ENCODE peak calls at places on chromosomes 12 and 14, in six cellular contexts. Z is endothelial cell of umbilical vein, T is K562, P is HepG2, K is GM12878, R is A549. Y is an unnamed sample.
A peak's percentile ranks its signal among the peaks of the same experiment; 100 is the strongest.

GRCh38 chr12:26135010-26135420 is 10.2 kb upstream of the BHLHE41 start:
- DNase-seq in Z (no peak), T (no peak), P (no peak), K (no peak), R (no peak), Y (no peak)

GRCh38 chr14:67515386-67516079 is 17.6 kb upstream of the PLEKHH1 start:
- DNase-seq in Z (no peak), T (peak; percentile 23), P (no peak), K (no peak), R (no peak), Y (peak; percentile 37)

GRCh38 chr14:31950760-31951637 is 126.1 kb upstream of the ARHGAP5 start:
- DNase-seq in Z (no peak), T (peak; percentile 22), P (no peak), K (no peak), R (peak; percentile 89), Y (no peak)

GRCh38 chr14:37172936-37173613 is 669 bp upstream of the SLC25A21 start:
- DNase-seq in Z (no peak), T (no peak), P (no peak), K (no peak), R (no peak), Y (no peak)

GRCh38 chr12:127628655-127629054 is 638.3 kb upstream of the TMEM132C start:
- DNase-seq in Z (no peak), T (no peak), P (no peak), K (no peak), R (no peak), Y (no peak)

GRCh38 chr14:96962337-96962736 is 165.2 kb downstream of the VRK1 start:
- DNase-seq in Z (no peak), T (no peak), P (no peak), K (no peak), R (no peak), Y (peak; percentile 46)

GRCh38 chr12:113103756-113104450 is 31.7 kb downstream of the RASAL1 start:
- DNase-seq in Z (no peak), T (peak; percentile 84), P (peak; percentile 27), K (no peak), R (peak; percentile 36), Y (no peak)

GRCh38 chr14:60101801-60102200 is 10.1 kb downstream of the PCNX4 start:
- DNase-seq in Z (no peak), T (no peak), P (no peak), K (no peak), R (no peak), Y (no peak)

GRCh38 chr12:93302331-93303229 is 75.1 kb upstream of the NUDT4 start:
- DNase-seq in Z (peak; percentile 73), T (peak; percentile 37), P (no peak), K (no peak), R (no peak), Y (no peak)

GRCh38 chr12:56282581-56282980 is 15.8 kb downstream of the COQ10A start:
- DNase-seq in Z (no peak), T (no peak), P (no peak), K (no peak), R (no peak), Y (no peak)

GRCh38 chr12:123142948-123143752 is 7.7 kb downstream of the PITPNM2 start:
- DNase-seq in Z (no peak), T (peak; percentile 61), P (peak; percentile 66), K (no peak), R (peak; percentile 70), Y (peak; percentile 95)

GRCh38 chr12:125069616-125070015 is 4.4 kb downstream of the AACS start:
- DNase-seq in Z (no peak), T (no peak), P (no peak), K (no peak), R (no peak), Y (no peak)

DNA sequence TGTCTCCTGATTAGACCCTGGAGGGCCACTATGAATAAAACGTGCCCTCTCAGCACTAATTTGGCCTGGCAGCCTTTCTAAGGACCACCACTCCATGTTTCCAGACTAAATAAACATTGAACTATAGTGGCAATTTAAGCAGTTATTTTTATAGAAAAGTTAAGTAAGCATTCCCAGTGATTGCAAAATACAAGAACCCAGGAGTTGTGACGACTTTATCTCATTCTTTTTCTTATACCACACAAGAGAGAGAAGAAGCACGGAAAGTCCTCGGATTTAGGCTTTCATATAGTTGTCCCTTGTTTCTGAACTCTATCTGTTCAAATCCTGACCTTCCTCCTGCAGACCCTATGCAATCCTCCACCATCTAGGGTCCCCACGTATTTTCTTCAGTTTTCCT is 23.1 kb upstream of the STRAP start:
- DNase-seq in Z (no peak), T (no peak), P (no peak), K (no peak), R (no peak), Y (no peak)
- TF ChIP-seq MYC in Z (no peak), T (no peak), P (no peak), K (no peak), R (no peak), Y (no peak)

DNA sequence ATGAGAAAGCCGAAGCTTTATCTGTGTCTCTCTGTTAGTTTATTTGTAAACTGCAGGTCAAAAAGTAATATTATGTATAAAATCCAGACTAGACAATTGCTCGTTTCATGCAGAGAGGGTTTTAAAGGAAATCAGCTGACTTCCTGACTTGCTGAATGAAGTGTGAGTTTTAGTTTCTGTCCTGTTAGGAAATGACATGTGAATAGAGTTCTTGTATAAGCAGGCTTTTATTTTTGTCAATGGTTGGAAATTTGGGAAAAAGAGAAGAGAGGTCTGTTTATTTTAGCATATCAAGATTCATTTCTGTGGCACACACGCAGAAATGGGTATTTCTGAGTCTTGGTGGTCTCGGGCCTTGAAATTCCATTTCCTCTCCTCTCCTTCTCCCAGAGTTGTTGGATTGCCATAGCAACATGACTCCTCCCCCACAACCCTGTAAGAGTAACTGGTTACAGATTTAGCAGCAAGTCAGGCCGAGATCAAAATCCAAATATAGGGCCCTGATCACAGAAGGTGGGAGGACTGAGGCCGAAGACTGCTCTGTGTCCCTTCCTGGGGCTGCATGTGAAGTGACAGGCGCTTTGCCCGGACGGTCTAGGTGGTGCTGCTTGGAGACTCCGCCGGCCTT is 60.9 kb downstream of the SAMD4A start:
- DNase-seq in Z (peak; percentile 88), T (no peak), P (no peak), K (peak; percentile 57), R (no peak), Y (no peak)
- TF ChIP-seq MYC in Z (no peak), T (no peak), P (no peak), K (no peak), R (no peak), Y (no peak)

DNA sequence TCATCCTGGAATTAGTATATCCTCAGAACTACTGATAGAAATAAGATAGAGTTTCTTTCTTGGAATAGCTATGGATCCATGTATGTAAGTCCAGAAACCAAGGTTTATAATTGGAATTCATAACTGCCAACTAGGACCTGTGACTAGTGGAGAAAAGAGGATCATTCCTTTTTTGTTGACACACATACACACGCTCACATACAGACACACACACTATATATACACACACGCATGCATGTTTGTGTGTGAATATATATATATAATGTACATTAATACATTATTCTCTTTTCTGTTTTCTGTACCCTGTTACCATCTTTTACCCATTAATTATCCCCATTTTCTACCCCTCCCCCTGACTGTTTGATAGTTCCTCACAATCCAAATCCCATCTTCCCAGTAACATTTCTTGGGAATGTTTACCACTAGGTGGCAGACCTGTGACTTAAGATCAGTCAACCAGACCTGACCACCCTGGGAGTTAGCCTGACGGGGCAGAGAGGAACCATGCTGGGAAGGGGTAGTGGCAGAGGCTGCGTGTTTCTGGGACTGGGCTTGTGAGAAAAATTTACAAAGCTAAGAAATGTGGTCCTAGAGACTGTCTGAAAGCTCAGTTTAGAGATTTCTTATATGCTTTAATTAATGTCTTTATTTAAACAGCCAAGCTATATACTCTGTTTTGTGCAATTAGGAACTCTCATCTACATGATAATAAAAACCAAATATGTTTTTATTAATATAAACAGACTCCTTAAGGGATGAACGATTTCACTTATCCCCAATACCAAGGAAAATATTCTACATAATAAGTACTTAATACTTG is 308.0 kb downstream of the PPFIA2 start:
- DNase-seq in Z (peak; percentile 54), T (peak; percentile 15), P (peak; percentile 58), K (no peak), R (peak; percentile 79), Y (peak; percentile 65)
- TF ChIP-seq MYC in Z (no peak), T (no peak), P (no peak), K (no peak), R (no peak), Y (no peak)

DNA sequence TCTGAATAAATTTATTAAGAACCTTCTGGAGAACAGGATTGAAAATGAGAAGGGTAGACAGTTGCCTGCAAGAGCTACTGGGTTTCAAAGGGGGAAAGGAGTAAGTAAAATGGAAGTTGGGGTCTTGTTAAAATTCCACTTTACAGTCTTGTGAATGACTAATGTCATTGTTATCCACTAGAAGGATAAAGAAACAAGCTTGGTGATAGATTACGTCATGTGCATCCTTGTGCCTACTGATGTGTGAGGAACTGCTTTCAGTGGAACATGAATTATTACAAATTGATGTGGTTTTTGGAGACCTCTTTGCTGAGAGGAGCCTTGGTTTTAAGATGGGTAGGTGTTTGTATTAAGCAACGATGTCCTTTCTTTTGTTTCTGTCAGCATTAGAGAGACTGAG is 272.5 kb upstream of the PRICKLE1 start:
- DNase-seq in Z (peak; percentile 7), T (no peak), P (no peak), K (no peak), R (no peak), Y (no peak)
- TF ChIP-seq MYC in Z (no peak), T (no peak), P (no peak), K (no peak), R (no peak), Y (no peak)

GRCh38 chr12:39620664-39621658 is 1.4 kb upstream of the ABCD2 start:
- DNase-seq in Z (no peak), T (no peak), P (no peak), K (peak; percentile 64), R (no peak), Y (no peak)
- TF ChIP-seq MYC in Z (no peak), T (no peak), P (no peak), K (no peak), R (no peak), Y (no peak)

DNA sequence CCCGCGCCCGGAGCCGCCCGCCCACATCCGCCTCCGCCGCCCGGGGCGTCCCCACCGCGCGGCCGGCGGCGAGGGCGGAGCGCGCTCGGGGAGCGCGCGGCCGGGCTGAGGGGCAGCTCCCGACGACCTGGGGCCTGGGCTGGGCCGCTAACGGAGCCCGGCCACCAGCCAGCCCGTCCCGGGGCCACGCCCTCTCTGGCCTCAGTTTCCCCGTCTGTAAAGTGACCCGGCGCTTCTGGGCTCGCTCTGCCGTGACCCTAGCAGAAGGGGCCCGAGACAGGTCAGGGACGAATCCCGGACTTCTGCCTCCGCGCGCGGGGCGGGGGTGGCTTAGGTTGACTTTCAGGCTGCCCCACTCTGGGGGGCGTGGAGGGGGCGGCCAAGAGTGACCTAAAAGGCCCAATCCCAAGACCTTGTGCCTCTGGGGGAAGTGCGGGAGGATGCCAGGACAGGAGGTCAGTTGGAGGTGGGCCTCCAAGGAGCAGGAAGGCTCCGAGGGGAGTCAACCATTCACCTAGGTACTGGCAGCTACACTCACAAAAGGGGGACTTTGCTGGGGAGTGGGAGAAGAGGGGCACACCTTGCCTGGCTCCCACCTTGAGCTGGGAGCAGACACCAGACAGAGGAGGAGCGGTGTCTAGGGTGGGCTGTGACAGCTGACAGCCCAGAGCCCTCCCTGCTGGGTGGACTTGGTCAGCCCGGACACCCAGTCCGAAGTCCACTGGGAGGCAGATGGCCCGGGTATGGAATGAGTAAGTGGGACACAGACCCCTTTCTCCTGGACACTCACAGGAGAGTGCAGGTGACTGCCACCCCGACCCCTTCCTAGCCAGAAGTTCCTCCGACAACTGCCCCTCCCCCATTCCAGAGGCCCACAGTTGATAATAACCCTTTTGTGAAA is 483 bp upstream of the AKT1 start:
- DNase-seq in Z (no peak), T (no peak), P (peak; percentile 60), K (no peak), R (no peak), Y (peak; percentile 65)
- TF ChIP-seq MYC in Z (no peak), T (no peak), P (no peak), K (no peak), R (no peak), Y (no peak)

Y was measured in NB4.